ENCODE peak calls at places on chromosomes 7 and 10, in five cellular contexts. T is mesendoderm, Y is mesenchymal stem cell, O is IMR-90, R is H1. U is an unnamed sample.
A peak's percentile ranks its signal among the peaks of the same experiment; 100 is the strongest.

GRCh38 chr10:84522612-84523462 is 194.4 kb downstream of the CCSER2 start:
- DNase-seq in Y (no peak), T (no peak), R (no peak), O (no peak), U (no peak)

GRCh38 chr7:74294191-74294998 is 5.2 kb downstream of the CLIP2 start:
- DNase-seq in O (no peak), R (no peak), T (no peak), Y (peak; percentile 74), U (no peak)

GRCh38 chr10:13816195-13816926 is 229.6 kb downstream of the PRPF18 start:
- DNase-seq in T (no peak), Y (peak; percentile 95), R (no peak), O (peak; percentile 95), U (no peak)

GRCh38 chr10:93417264-93417663 is 64.9 kb downstream of the MYOF start:
- DNase-seq in T (no peak), O (no peak), Y (no peak), R (no peak), U (no peak)

GRCh38 chr7:131957338-131958025 is 401.1 kb upstream of the PODXL start:
- DNase-seq in O (no peak), Y (no peak), T (no peak), R (no peak), U (no peak)

GRCh38 chr7:36653011-36653670 is 71.2 kb downstream of the AOAH start:
- DNase-seq in O (peak; percentile 79), R (no peak), Y (no peak), T (no peak), U (no peak)

GRCh38 chr7:116165717-116166116 is 44.6 kb upstream of the TES start:
- DNase-seq in R (no peak), Y (no peak), T (no peak), O (no peak), U (no peak)

GRCh38 chr7:90766814-90767564 is 170.9 kb downstream of the CDK14 start:
- DNase-seq in R (no peak), T (no peak), Y (peak; percentile 31), O (peak; percentile 82), U (peak; percentile 18)

GRCh38 chr10:86823565-86823964 is 67.1 kb downstream of the BMPR1A start:
- DNase-seq in O (no peak), Y (no peak), R (no peak), T (peak; percentile 65), U (no peak)

GRCh38 chr10:57818522-57818921 is 449.2 kb downstream of the IPMK start:
- DNase-seq in T (no peak), O (no peak), Y (no peak), R (no peak), U (no peak)

GRCh38 chr7:140326116-140326928 is 72.0 kb downstream of the SLC37A3 start:
- DNase-seq in O (peak; percentile 73), R (no peak), T (peak; percentile 72), Y (peak; percentile 70), U (no peak)

GRCh38 chr10:80290474-80291220 is 1.2 kb upstream of the MAT1A start:
- DNase-seq in O (no peak), Y (no peak), T (no peak), R (no peak), U (no peak)

GRCh38 chr10:378930-379704 is 243.9 kb downstream of the ZMYND11 start:
- DNase-seq in R (no peak), T (no peak), Y (no peak), O (no peak), U (no peak)

GRCh38 chr10:131981429-131982184 is at the start of gene BNIP3:
- DNase-seq in T (peak; percentile 93), R (peak; percentile 65), Y (peak; percentile 90), O (peak; percentile 94), U (peak; percentile 93)

GRCh38 chr10:11793762-11794479 is 29.2 kb upstream of the PROSER2 start:
- DNase-seq in R (no peak), O (peak; percentile 80), Y (peak; percentile 54), T (peak; percentile 95), U (no peak)

GRCh38 chr7:1586827-1587705 is 17.2 kb upstream of the PSMG3 start:
- DNase-seq in O (no peak), Y (no peak), R (no peak), T (no peak), U (no peak)

GRCh38 chr7:106568680-106569499 is 92.1 kb downstream of the CCDC71L start:
- DNase-seq in R (no peak), T (peak; percentile 94), O (peak; percentile 85), Y (peak; percentile 73), U (no peak)

GRCh38 chr7:99631311-99632109 is 14.8 kb downstream of the ZSCAN25 start:
- DNase-seq in R (peak; percentile 41), Y (no peak), T (peak; percentile 43), O (peak; percentile 13), U (no peak)

GRCh38 chr7:6271091-6271658 is 1.2 kb downstream of the CYTH3 start:
- DNase-seq in Y (peak; percentile 65), R (no peak), T (no peak), O (peak; percentile 39), U (no peak)

GRCh38 chr7:74057216-74057925 is 26.2 kb upstream of the LIMK1 start:
- DNase-seq in R (no peak), T (no peak), Y (no peak), O (no peak), U (no peak)

GRCh38 chr7:70545214-70545613 is 586.7 kb upstream of the GALNT17 start:
- DNase-seq in Y (no peak), O (no peak), T (no peak), R (no peak), U (no peak)

GRCh38 chr7:23279819-23280525 is 19.2 kb upstream of the MALSU1 start:
- DNase-seq in T (no peak), R (no peak), O (no peak), Y (no peak), U (no peak)

GRCh38 chr10:60818134-60818770 is 40.0 kb downstream of the CDK1 start:
- DNase-seq in T (peak; percentile 29), Y (peak; percentile 92), O (peak; percentile 65), R (no peak), U (no peak)

GRCh38 chr7:47351233-47352154 is 230.4 kb downstream of the TNS3 start:
- DNase-seq in O (no peak), T (peak; percentile 27), R (no peak), Y (no peak), U (no peak)

GRCh38 chr7:23893942-23894890 is 184.2 kb downstream of the STK31 start:
- DNase-seq in T (peak; percentile 26), R (no peak), O (no peak), Y (peak; percentile 84), U (no peak)

GRCh38 chr10:33623677-33624076 is 289.2 kb upstream of the NRP1 start:
- DNase-seq in T (no peak), O (no peak), Y (no peak), R (no peak), U (no peak)

DNA sequence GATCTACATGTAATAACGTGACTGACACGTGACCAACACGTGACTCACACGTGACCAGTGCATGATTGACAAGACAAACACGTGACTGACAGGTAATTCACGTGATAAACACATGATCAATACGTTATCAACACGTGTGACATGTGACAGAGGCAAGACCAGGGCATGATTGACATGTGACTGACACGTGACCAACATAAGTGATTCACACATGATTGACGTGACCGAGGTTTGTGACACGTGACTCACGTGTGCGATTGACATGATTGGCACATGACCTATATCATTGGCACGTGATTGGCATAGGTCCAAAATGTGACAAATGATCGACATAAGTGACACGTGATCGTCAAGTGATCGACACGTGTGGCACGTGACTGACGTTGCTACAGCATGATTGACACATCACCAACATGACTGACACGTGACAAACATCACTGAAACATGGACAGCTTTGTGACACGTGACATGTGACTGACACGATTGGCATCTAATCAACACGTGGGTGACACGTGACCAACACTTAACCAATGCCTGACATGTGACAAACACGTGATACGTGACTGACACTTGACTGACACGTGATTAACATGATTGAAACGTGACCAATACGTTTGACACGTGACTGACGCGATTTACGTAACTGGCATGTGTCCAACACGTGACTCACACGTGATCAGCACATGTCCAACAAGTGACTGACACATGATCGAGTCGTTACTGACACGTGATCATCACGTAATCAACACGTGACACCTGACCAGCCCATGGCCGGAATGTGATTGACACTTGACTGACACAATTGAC is 22.9 kb downstream of the CRPPA start:
- DNase-seq in O (peak; percentile 5), R (no peak), Y (no peak), T (no peak), U (no peak)
- H3K4me2 ChIP-seq in O (no peak overlapping the region), R (no peak overlapping the region), Y (no peak overlapping the region), T (no peak overlapping the region), U (no peak overlapping the region)

GRCh38 chr7:101319401-101319800 is 2.2 kb downstream of the IFT22 start:
- DNase-seq in Y (no peak), T (no peak), O (no peak), R (no peak), U (no peak)

GRCh38 chr7:101315336-101315735 is 6.3 kb downstream of the IFT22 start:
- DNase-seq in O (peak; percentile 49), R (no peak), T (peak; percentile 79), Y (peak; percentile 53), U (peak; percentile 38)
- H2AK5ac ChIP-seq in O (no peak overlapping the region), R (no peak overlapping the region), T (no peak overlapping the region), Y (no peak overlapping the region), U (no peak overlapping the region)

GRCh38 chr7:410395-410910 is 109.2 kb downstream of the PDGFA start:
- DNase-seq in Y (no peak), O (no peak), R (no peak), T (no peak), U (no peak)
- H3K4me2 ChIP-seq in Y (no peak overlapping the region), O (no peak overlapping the region), R (no peak overlapping the region), T (no peak overlapping the region), U (no peak overlapping the region)

DNA sequence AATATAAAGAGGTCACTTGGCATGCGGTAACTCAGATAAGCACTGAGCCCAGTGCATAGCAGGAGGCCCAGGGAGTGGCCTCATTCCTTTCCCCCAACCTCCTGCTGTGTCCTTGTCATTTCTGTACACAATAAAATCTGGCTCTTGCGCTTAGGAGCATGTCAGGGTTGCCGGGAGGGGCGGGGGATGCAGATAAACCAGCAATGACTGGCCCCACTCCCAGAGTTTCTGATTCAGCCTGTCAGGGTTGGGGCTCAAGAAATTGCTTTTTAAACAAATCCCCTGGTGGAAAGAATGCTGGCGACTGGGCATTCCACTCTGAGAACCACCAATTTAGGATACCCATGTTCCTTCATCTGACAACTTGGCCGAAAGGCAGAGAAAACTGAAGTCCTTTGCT is 376.5 kb downstream of the TCERG1L start:
- DNase-seq in O (no peak), Y (no peak), R (no peak), T (peak; percentile 85), U (no peak)
- H2AK5ac ChIP-seq in O (no peak overlapping the region), Y (no peak overlapping the region), R (no peak overlapping the region), T (no peak overlapping the region), U (no peak overlapping the region)

GRCh38 chr10:25895856-25896255 is 38.2 kb upstream of the MYO3A start:
- DNase-seq in O (no peak), R (no peak), T (peak; percentile 79), Y (no peak), U (no peak)
- H3K4me2 ChIP-seq in O (no peak overlapping the region), R (no peak overlapping the region), T (no peak overlapping the region), Y (no peak overlapping the region), U (no peak overlapping the region)

U was measured in neuronal stem cell.